ENCODE peak calls at places on chromosomes 12 and 14, in six cellular contexts. K is SK-N-SH, N is tibial nerve, W is ovary, J is RWPE2, U is left lung. V is an unnamed sample.

GRCh38 chr12:93062100-93062419 is 133.0 kb upstream of the EEA1 start:
- DNase-seq in K (no peak), N (no peak), W (no peak), J (no peak), U (no peak), V (no peak)

GRCh38 chr14:51978566-51979398 is 10.6 kb upstream of the RTRAF start:
- DNase-seq in K (peak), N (peak), W (peak), J (no peak), U (peak), V (peak)

GRCh38 chr12:7645395-7646177 is 20.1 kb downstream of the APOBEC1 start:
- DNase-seq in K (peak), N (no peak), W (no peak), J (no peak), U (no peak), V (no peak)

GRCh38 chr12:52343550-52343949 is 22.4 kb upstream of the KRT83 start:
- DNase-seq in K (no peak), N (no peak), W (no peak), J (peak), U (no peak), V (no peak)

GRCh38 chr12:103166949-103167348 is 209.5 kb downstream of the ASCL1 start:
- DNase-seq in K (no peak), N (no peak), W (no peak), J (no peak), U (no peak), V (no peak)

GRCh38 chr12:56119361-56119796 is 1.3 kb downstream of the ZC3H10 start:
- DNase-seq in K (peak), N (no peak), W (peak), J (no peak), U (peak), V (peak)

GRCh38 chr12:103680591-103681065 is 93.6 kb downstream of the STAB2 start:
- DNase-seq in K (peak), N (no peak), W (no peak), J (no peak), U (peak), V (no peak)

GRCh38 chr12:124610021-124610606 is 42.7 kb upstream of the NCOR2 start:
- DNase-seq in K (no peak), N (no peak), W (no peak), J (no peak), U (no peak), V (no peak)

GRCh38 chr12:109389146-109389545 is 41.4 kb downstream of the MYO1H start:
- DNase-seq in K (peak), N (no peak), W (no peak), J (no peak), U (no peak), V (no peak)

GRCh38 chr14:48792376-48793024 is 793.7 kb downstream of the RPS29 start:
- DNase-seq in K (no peak), N (no peak), W (no peak), J (no peak), U (peak), V (no peak)

GRCh38 chr14:64196668-64197411 is 97.3 kb downstream of the ESR2 start:
- DNase-seq in K (peak), N (no peak), W (peak), J (no peak), U (peak), V (no peak)

GRCh38 chr12:79515526-79515935 is 175.2 kb downstream of the PAWR start:
- DNase-seq in K (no peak), N (no peak), W (no peak), J (no peak), U (no peak), V (no peak)

GRCh38 chr12:124915249-124916236 is 1.1 kb upstream of the UBC start:
- DNase-seq in K (no peak), N (peak), W (no peak), J (no peak), U (peak), V (peak)

GRCh38 chr14:54565236-54566151 is 1.4 kb upstream of the SAMD4A start:
- DNase-seq in K (peak), N (peak), W (peak), J (peak), U (peak), V (peak)

GRCh38 chr12:103903979-103904378 is 26.2 kb upstream of the HSP90B1 start:
- DNase-seq in K (no peak), N (no peak), W (no peak), J (no peak), U (no peak), V (no peak)

GRCh38 chr12:21941522-21942376 is 523 bp upstream of the ABCC9 start:
- DNase-seq in K (peak), N (no peak), W (peak), J (no peak), U (peak), V (no peak)

GRCh38 chr12:107243316-107243715 is 150.0 kb upstream of the CRY1 start:
- DNase-seq in K (no peak), N (no peak), W (no peak), J (no peak), U (no peak), V (no peak)

GRCh38 chr12:73514672-73515071 is 1023.0 kb upstream of the ATXN7L3B start:
- DNase-seq in K (peak), N (no peak), W (no peak), J (no peak), U (no peak), V (no peak)
- TF ChIP-seq CTCF in K (no peak), N (no peak), W (no peak), J (peak), U (no peak), V (no peak)

DNA sequence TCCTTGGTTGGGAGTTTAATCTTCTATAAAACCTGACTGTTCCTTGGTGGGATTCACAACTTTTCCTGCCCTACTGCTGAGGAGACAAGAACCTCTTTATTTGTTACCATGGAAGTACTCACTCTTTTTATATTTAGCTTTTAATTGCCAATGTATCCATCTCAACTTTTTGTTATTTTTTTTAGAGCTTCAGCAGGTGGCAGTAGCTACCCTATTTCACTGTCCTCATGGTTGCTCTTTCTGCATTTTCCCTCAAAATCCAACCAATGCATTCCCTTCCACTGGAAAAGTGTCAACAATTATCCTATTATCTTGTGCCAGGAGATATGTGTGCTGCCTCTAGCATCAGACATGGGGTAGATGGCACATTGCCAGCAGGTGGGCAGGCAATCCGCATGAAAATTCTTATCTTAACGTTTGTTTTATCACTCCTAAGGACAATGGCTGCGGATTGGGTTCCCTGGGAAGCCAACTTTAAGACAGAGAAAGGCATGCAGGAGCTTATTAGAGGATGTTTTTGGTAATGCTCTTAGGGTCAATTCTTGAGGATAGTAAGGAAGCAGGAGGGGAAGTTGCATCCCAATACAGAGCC is 406.4 kb downstream of the SNAPC1 start:
- DNase-seq in K (no peak), N (no peak), W (no peak), J (no peak), U (no peak), V (no peak)
- TF ChIP-seq CTCF in K (peak), N (no peak), W (no peak), J (peak), U (no peak), V (no peak)

GRCh38 chr12:23533699-23534098 is 415.8 kb downstream of the SOX5 start:
- DNase-seq in K (no peak), N (no peak), W (no peak), J (no peak), U (no peak), V (no peak)

GRCh38 chr12:23533295-23533694 is 416.2 kb downstream of the SOX5 start:
- DNase-seq in K (no peak), N (no peak), W (no peak), J (no peak), U (no peak), V (no peak)

GRCh38 chr12:23523339-23523738 is 426.1 kb downstream of the SOX5 start:
- DNase-seq in K (no peak), N (no peak), W (no peak), J (no peak), U (no peak), V (no peak)

GRCh38 chr12:23525450-23526072 is 423.9 kb downstream of the SOX5 start:
- DNase-seq in K (no peak), N (no peak), W (no peak), J (no peak), U (no peak), V (no peak)

DNA sequence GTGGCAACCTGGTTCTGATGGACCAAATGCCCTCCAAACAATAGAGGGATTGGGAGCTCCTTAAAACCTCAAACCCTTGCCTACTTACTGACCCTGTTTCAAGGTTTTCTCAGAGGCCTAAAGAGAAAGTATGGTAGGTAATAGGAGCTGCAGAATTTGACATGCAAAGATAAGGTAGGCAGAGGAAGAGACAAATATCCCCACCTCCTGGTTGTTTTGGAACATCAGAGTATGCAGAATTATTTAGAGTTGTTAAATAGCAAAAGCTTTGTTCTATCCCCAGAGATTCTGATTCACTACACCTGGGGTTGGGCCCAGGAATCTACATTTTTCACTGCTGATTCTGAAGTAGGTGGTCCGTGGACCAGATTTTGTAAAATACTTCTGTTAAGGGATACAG is 421.2 kb downstream of the SOX5 start:
- DNase-seq in K (no peak), N (no peak), W (no peak), J (no peak), U (no peak), V (no peak)
- TF ChIP-seq CTCF in K (no peak), N (no peak), W (no peak), J (no peak), U (no peak), V (no peak)

GRCh38 chr12:30989754-30990153 is 63.2 kb downstream of the TSPAN11 start:
- DNase-seq in K (peak), N (no peak), W (no peak), J (no peak), U (no peak), V (peak)
- TF ChIP-seq CTCF in K (peak), N (peak), W (no peak), J (no peak), U (no peak), V (no peak)

GRCh38 chr14:100825691-100826331 is at the start of gene MEG3:
- DNase-seq in K (no peak), N (peak), W (peak), J (no peak), U (no peak), V (no peak)

GRCh38 chr14:100827751-100828447 is 2.0 kb downstream of the MEG3 start:
- DNase-seq in K (no peak), N (no peak), W (peak), J (no peak), U (no peak), V (no peak)

GRCh38 chr14:100828448-100828834 is 2.5 kb downstream of the MEG3 start:
- DNase-seq in K (no peak), N (no peak), W (peak), J (no peak), U (no peak), V (no peak)

GRCh38 chr14:100826371-100827139 is 637 bp downstream of the MEG3 start:
- DNase-seq in K (no peak), N (no peak), W (peak), J (no peak), U (no peak), V (no peak)

DNA sequence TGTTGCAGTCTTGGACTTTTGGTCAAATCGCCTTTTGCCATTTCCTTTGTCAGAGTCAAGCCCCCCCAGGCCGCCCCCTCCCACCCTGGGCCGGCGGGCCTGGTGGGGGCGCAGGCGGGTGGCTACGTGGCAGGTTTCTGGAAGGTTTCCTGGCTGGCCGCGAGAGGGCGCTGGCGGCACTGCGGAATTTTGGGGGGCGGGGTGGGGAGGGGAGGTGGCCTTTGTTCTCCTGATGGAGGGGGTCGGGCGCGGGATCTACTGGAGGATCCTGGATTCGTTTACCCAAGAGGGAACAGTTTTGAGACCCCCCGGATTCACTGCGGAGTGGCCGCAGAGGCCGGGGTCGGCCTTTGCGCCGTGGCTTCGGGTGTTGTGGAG is 1.2 kb downstream of the MEG3 start:
- DNase-seq in K (no peak), N (no peak), W (peak), J (no peak), U (no peak), V (no peak)
- TF ChIP-seq CTCF in K (no peak), N (peak), W (peak), J (no peak), U (peak), V (no peak)

GRCh38 chr14:45204241-45204640 is 48.8 kb downstream of the MIS18BP1 start:
- DNase-seq in K (no peak), N (no peak), W (no peak), J (no peak), U (no peak), V (no peak)

GRCh38 chr14:45198551-45198950 is 54.5 kb downstream of the MIS18BP1 start:
- DNase-seq in K (no peak), N (no peak), W (no peak), J (no peak), U (no peak), V (no peak)

GRCh38 chr14:45199246-45199645 is 53.8 kb downstream of the MIS18BP1 start:
- DNase-seq in K (no peak), N (no peak), W (no peak), J (no peak), U (no peak), V (no peak)

GRCh38 chr14:45201908-45202307 is 51.1 kb downstream of the MIS18BP1 start:
- DNase-seq in K (peak), N (no peak), W (no peak), J (no peak), U (no peak), V (no peak)
- TF ChIP-seq CTCF in K (no peak), N (no peak), W (no peak), J (peak), U (no peak), V (no peak)

GRCh38 chr12:2212971-2213869 is 160.4 kb downstream of the CACNA1C start:
- DNase-seq in K (peak), N (no peak), W (no peak), J (no peak), U (no peak), V (no peak)
- TF ChIP-seq CTCF in K (no peak), N (no peak), W (no peak), J (no peak), U (no peak), V (no peak)

V was measured in Calu3.